ENCODE peak calls at places on chromosomes 12 and 14, in five cellular contexts. One of them, this sample, is unnamed.

GRCh38 chr12:20319374-20319773 is 49.0 kb upstream of the PDE3A start:
- DNase-seq in ovary: no peak
- DNase-seq in hepatocyte: no peak
- DNase-seq in CD8-positive, alpha-beta T cell: no peak
- DNase-seq in astrocyte of the spinal cord: no peak
- DNase-seq in this sample: no peak

GRCh38 chr12:57674691-57675090 is 19.2 kb upstream of the OS9 start:
- DNase-seq in ovary: no peak
- DNase-seq in hepatocyte: no peak
- DNase-seq in CD8-positive, alpha-beta T cell: no peak
- DNase-seq in astrocyte of the spinal cord: no peak
- DNase-seq in this sample: no peak

GRCh38 chr12:52837341-52837741 is 3.2 kb upstream of the KRT79 start:
- DNase-seq in ovary: no peak
- DNase-seq in hepatocyte: peak
- DNase-seq in CD8-positive, alpha-beta T cell: no peak
- DNase-seq in astrocyte of the spinal cord: peak
- DNase-seq in this sample: no peak

GRCh38 chr12:7130791-7131501 is 775 bp downstream of the CLSTN3 start:
- DNase-seq in ovary: peak
- DNase-seq in hepatocyte: peak
- DNase-seq in CD8-positive, alpha-beta T cell: no peak
- DNase-seq in astrocyte of the spinal cord: peak
- DNase-seq in this sample: no peak

GRCh38 chr12:102426599-102427541 is 53.5 kb downstream of the IGF1 start:
- DNase-seq in ovary: no peak
- DNase-seq in hepatocyte: no peak
- DNase-seq in CD8-positive, alpha-beta T cell: no peak
- DNase-seq in astrocyte of the spinal cord: peak
- DNase-seq in this sample: no peak

GRCh38 chr12:118922405-118922804 is 58.9 kb upstream of the SRRM4 start:
- DNase-seq in ovary: no peak
- DNase-seq in hepatocyte: peak
- DNase-seq in CD8-positive, alpha-beta T cell: no peak
- DNase-seq in astrocyte of the spinal cord: no peak
- DNase-seq in this sample: no peak

GRCh38 chr14:23209651-23210423 is 26.4 kb upstream of the SLC7A8 start:
- DNase-seq in ovary: no peak
- DNase-seq in hepatocyte: no peak
- DNase-seq in CD8-positive, alpha-beta T cell: no peak
- DNase-seq in astrocyte of the spinal cord: no peak
- DNase-seq in this sample: no peak

GRCh38 chr12:113109360-113109759 is 26.2 kb downstream of the RASAL1 start:
- DNase-seq in ovary: no peak
- DNase-seq in hepatocyte: no peak
- DNase-seq in CD8-positive, alpha-beta T cell: no peak
- DNase-seq in astrocyte of the spinal cord: no peak
- DNase-seq in this sample: no peak

GRCh38 chr12:46722737-46723136 is 103.1 kb downstream of the SLC38A4 start:
- DNase-seq in ovary: no peak
- DNase-seq in hepatocyte: no peak
- DNase-seq in CD8-positive, alpha-beta T cell: no peak
- DNase-seq in astrocyte of the spinal cord: no peak
- DNase-seq in this sample: no peak

GRCh38 chr12:109719123-109720022 is 5.7 kb downstream of the FAM222A start:
- DNase-seq in ovary: no peak
- DNase-seq in hepatocyte: no peak
- DNase-seq in CD8-positive, alpha-beta T cell: no peak
- DNase-seq in astrocyte of the spinal cord: no peak
- DNase-seq in this sample: no peak

GRCh38 chr12:46049665-46050064 is 59.3 kb upstream of the SCAF11 start:
- DNase-seq in ovary: no peak
- DNase-seq in hepatocyte: no peak
- DNase-seq in CD8-positive, alpha-beta T cell: no peak
- DNase-seq in astrocyte of the spinal cord: no peak
- DNase-seq in this sample: no peak

GRCh38 chr14:64113279-64113678 is 180.9 kb downstream of the ESR2 start:
- DNase-seq in ovary: peak
- DNase-seq in hepatocyte: peak
- DNase-seq in CD8-positive, alpha-beta T cell: no peak
- DNase-seq in astrocyte of the spinal cord: no peak
- DNase-seq in this sample: no peak

GRCh38 chr12:86683568-86683991 is 427.4 kb upstream of the MGAT4C start:
- DNase-seq in ovary: no peak
- DNase-seq in hepatocyte: no peak
- DNase-seq in CD8-positive, alpha-beta T cell: no peak
- DNase-seq in astrocyte of the spinal cord: peak
- DNase-seq in this sample: no peak

GRCh38 chr14:88463318-88463717 is 77.9 kb downstream of the SPATA7 start:
- DNase-seq in ovary: no peak
- DNase-seq in hepatocyte: peak
- DNase-seq in CD8-positive, alpha-beta T cell: no peak
- DNase-seq in astrocyte of the spinal cord: no peak
- DNase-seq in this sample: no peak

GRCh38 chr12:114668151-114668891 is 15.7 kb downstream of the TBX3 start:
- DNase-seq in ovary: peak
- DNase-seq in hepatocyte: peak
- DNase-seq in CD8-positive, alpha-beta T cell: no peak
- DNase-seq in astrocyte of the spinal cord: peak
- DNase-seq in this sample: no peak

GRCh38 chr12:87687362-87687761 is 341.8 kb downstream of the C12orf50 start:
- DNase-seq in ovary: peak
- DNase-seq in hepatocyte: peak
- DNase-seq in CD8-positive, alpha-beta T cell: no peak
- DNase-seq in astrocyte of the spinal cord: peak
- DNase-seq in this sample: no peak

GRCh38 chr14:74691456-74691855 is 21.4 kb downstream of the AREL1 start:
- DNase-seq in ovary: no peak
- DNase-seq in hepatocyte: no peak
- DNase-seq in CD8-positive, alpha-beta T cell: no peak
- DNase-seq in astrocyte of the spinal cord: no peak
- DNase-seq in this sample: no peak

GRCh38 chr12:107400686-107401447 is 284.7 kb upstream of the PWP1 start:
- DNase-seq in ovary: no peak
- DNase-seq in hepatocyte: no peak
- DNase-seq in CD8-positive, alpha-beta T cell: no peak
- DNase-seq in astrocyte of the spinal cord: no peak
- DNase-seq in this sample: peak

GRCh38 chr14:36666416-36667206 is 5.0 kb downstream of the PAX9 start:
- DNase-seq in ovary: no peak
- DNase-seq in hepatocyte: no peak
- DNase-seq in CD8-positive, alpha-beta T cell: no peak
- DNase-seq in astrocyte of the spinal cord: no peak
- DNase-seq in this sample: no peak

GRCh38 chr14:32330356-32331226 is 1.5 kb downstream of the AKAP6 start:
- DNase-seq in ovary: no peak
- DNase-seq in hepatocyte: no peak
- DNase-seq in CD8-positive, alpha-beta T cell: no peak
- DNase-seq in astrocyte of the spinal cord: no peak
- DNase-seq in this sample: no peak

GRCh38 chr14:54591461-54592245 is 24.7 kb downstream of the SAMD4A start:
- DNase-seq in ovary: no peak
- DNase-seq in hepatocyte: no peak
- DNase-seq in CD8-positive, alpha-beta T cell: no peak
- DNase-seq in astrocyte of the spinal cord: no peak
- DNase-seq in this sample: no peak

GRCh38 chr14:21525571-21525970 is 575 bp downstream of the SALL2 start:
- DNase-seq in ovary: peak
- DNase-seq in hepatocyte: peak
- DNase-seq in CD8-positive, alpha-beta T cell: no peak
- DNase-seq in astrocyte of the spinal cord: no peak
- DNase-seq in this sample: no peak

GRCh38 chr14:99359906-99360305 is 87.9 kb upstream of the BCL11B start:
- DNase-seq in ovary: no peak
- DNase-seq in hepatocyte: no peak
- DNase-seq in CD8-positive, alpha-beta T cell: no peak
- DNase-seq in astrocyte of the spinal cord: no peak
- DNase-seq in this sample: no peak

GRCh38 chr12:33752854-33753253 is 269.4 kb upstream of the ALG10 start:
- DNase-seq in ovary: no peak
- DNase-seq in hepatocyte: no peak
- DNase-seq in CD8-positive, alpha-beta T cell: no peak
- DNase-seq in astrocyte of the spinal cord: no peak
- DNase-seq in this sample: no peak

GRCh38 chr14:49988080-49988990 is 95.5 kb downstream of the ARF6 start:
- DNase-seq in ovary: no peak
- DNase-seq in hepatocyte: no peak
- DNase-seq in CD8-positive, alpha-beta T cell: no peak
- DNase-seq in astrocyte of the spinal cord: no peak
- DNase-seq in this sample: no peak

GRCh38 chr14:67668559-67668958 is 5.9 kb downstream of the VTI1B start:
- DNase-seq in ovary: no peak
- DNase-seq in hepatocyte: no peak
- DNase-seq in CD8-positive, alpha-beta T cell: no peak
- DNase-seq in astrocyte of the spinal cord: no peak
- DNase-seq in this sample: no peak

DNA sequence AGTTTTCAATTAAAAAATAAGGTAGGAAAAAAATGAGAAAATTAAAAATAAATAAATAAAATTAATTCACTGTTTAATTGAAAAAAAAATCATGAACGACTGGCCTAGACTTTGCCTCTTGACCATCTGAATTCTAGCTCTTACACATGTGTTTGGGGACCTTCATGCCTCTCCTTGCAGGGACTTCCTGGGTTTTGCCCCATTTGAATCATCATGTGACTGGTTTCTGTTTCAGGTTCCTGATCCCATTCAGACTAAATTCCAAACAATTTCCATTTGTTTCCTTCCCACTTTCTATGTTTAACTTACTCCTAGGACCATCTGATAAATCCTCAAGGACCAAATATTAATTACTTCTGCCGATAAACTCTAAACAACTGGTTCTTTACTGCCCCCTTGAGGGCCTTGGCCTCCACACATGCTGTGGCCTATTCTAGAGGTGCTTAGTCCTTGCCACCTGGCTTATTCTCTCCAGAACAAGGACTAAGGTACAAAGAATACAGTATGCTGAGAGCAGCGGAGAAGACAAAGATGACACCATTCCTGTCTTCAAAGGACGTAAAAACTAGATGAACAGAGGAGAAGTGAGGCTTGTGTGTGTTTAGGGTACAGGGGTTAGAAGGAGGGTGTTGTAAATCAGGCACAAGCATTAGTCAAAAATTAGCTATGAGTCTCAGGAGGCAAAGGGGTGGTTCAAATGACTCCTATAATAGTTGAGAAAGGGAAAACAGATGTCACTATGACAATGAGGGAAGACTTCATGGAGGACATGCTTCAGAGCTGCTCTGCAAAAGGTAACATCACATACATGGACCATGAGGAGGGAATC is 125.8 kb upstream of the AVPR1A start:
- DNase-seq in ovary: no peak
- DNase-seq in hepatocyte: peak
- DNase-seq in CD8-positive, alpha-beta T cell: no peak
- DNase-seq in astrocyte of the spinal cord: peak
- DNase-seq in this sample: no peak
- TF ChIP-seq CTCF in ovary: no peak
- TF ChIP-seq CTCF in hepatocyte: peak
- TF ChIP-seq CTCF in CD8-positive, alpha-beta T cell: no peak
- TF ChIP-seq CTCF in astrocyte of the spinal cord: peak
- TF ChIP-seq CTCF in this sample: peak

GRCh38 chr14:103905861-103906456 is 22.3 kb upstream of the TDRD9 start:
- DNase-seq in ovary: no peak
- DNase-seq in hepatocyte: no peak
- DNase-seq in CD8-positive, alpha-beta T cell: no peak
- DNase-seq in astrocyte of the spinal cord: no peak
- DNase-seq in this sample: no peak
- TF ChIP-seq CTCF in ovary: no peak
- TF ChIP-seq CTCF in hepatocyte: no peak
- TF ChIP-seq CTCF in CD8-positive, alpha-beta T cell: peak
- TF ChIP-seq CTCF in astrocyte of the spinal cord: peak
- TF ChIP-seq CTCF in this sample: peak

DNA sequence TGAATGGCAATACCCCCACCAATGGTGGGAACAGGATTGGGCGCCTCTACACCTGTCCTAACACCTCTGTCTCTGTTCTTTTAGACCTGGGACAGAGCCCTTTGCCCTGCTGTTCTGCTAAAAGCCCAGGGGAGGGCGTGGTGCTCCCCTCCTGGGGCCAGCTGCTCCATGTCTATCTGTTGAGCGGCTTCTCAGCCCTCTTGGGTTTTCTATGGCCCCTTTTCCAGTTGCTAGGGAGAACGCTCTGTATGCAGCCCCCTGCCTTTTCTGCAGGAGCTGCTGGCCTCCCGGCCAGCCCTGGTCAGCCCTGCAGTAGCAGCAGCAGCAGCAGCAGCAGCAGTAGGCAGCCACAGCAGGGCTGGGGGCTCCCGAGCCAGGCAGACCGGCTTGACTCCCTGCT is 1.2 kb downstream of the RTL1 start:
- DNase-seq in ovary: no peak
- DNase-seq in hepatocyte: peak
- DNase-seq in CD8-positive, alpha-beta T cell: no peak
- DNase-seq in astrocyte of the spinal cord: no peak
- DNase-seq in this sample: no peak
- TF ChIP-seq CTCF in ovary: no peak
- TF ChIP-seq CTCF in hepatocyte: peak
- TF ChIP-seq CTCF in CD8-positive, alpha-beta T cell: no peak
- TF ChIP-seq CTCF in astrocyte of the spinal cord: peak
- TF ChIP-seq CTCF in this sample: no peak

GRCh38 chr12:123748171-123748570 is 13.9 kb upstream of the DNAH10 start:
- DNase-seq in ovary: no peak
- DNase-seq in hepatocyte: no peak
- DNase-seq in CD8-positive, alpha-beta T cell: no peak
- DNase-seq in astrocyte of the spinal cord: no peak
- DNase-seq in this sample: no peak

GRCh38 chr12:123741937-123742572 is 20.0 kb upstream of the DNAH10 start:
- DNase-seq in ovary: no peak
- DNase-seq in hepatocyte: no peak
- DNase-seq in CD8-positive, alpha-beta T cell: no peak
- DNase-seq in astrocyte of the spinal cord: no peak
- DNase-seq in this sample: no peak

GRCh38 chr12:123747309-123747708 is 14.8 kb upstream of the DNAH10 start:
- DNase-seq in ovary: no peak
- DNase-seq in hepatocyte: no peak
- DNase-seq in CD8-positive, alpha-beta T cell: no peak
- DNase-seq in astrocyte of the spinal cord: no peak
- DNase-seq in this sample: no peak

GRCh38 chr12:123743002-123743401 is 19.1 kb upstream of the DNAH10 start:
- DNase-seq in ovary: no peak
- DNase-seq in hepatocyte: no peak
- DNase-seq in CD8-positive, alpha-beta T cell: no peak
- DNase-seq in astrocyte of the spinal cord: no peak
- DNase-seq in this sample: no peak

GRCh38 chr12:123744836-123745235 is 17.3 kb upstream of the DNAH10 start:
- DNase-seq in ovary: no peak
- DNase-seq in hepatocyte: no peak
- DNase-seq in CD8-positive, alpha-beta T cell: no peak
- DNase-seq in astrocyte of the spinal cord: no peak
- DNase-seq in this sample: no peak
- TF ChIP-seq CTCF in ovary: no peak
- TF ChIP-seq CTCF in hepatocyte: no peak
- TF ChIP-seq CTCF in CD8-positive, alpha-beta T cell: no peak
- TF ChIP-seq CTCF in astrocyte of the spinal cord: peak
- TF ChIP-seq CTCF in this sample: no peak

DNA sequence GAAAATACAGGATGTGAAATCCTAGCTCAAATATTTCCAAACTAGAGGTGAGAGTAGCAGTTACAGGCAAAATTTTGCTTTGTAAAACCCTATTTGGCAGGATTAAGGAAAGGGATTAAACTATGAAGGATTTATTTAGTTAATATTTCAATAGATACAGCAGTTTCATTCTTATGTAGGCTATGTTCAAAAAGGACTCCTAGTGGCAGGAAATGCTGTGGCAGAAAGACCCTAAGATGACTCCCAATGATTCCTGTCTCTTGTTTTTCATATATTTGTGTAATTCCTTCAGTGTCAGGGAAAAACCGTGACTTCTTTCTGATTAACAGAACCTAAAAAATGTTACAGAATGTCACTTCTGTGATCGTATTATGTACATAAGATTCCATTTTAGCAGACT is 299.5 kb upstream of the RPL10L start:
- DNase-seq in ovary: no peak
- DNase-seq in hepatocyte: no peak
- DNase-seq in CD8-positive, alpha-beta T cell: no peak
- DNase-seq in astrocyte of the spinal cord: no peak
- DNase-seq in this sample: no peak
- TF ChIP-seq CTCF in ovary: no peak
- TF ChIP-seq CTCF in hepatocyte: no peak
- TF ChIP-seq CTCF in CD8-positive, alpha-beta T cell: no peak
- TF ChIP-seq CTCF in astrocyte of the spinal cord: no peak
- TF ChIP-seq CTCF in this sample: no peak